ENCODE peak calls at places on chromosomes 5 and 9, in ten cellular contexts. K is neural progenitor cell, D is cardiac muscle cell, J is H9, F is SJSA1, P is gastrocnemius medialis, E is testis, N is hepatocyte, W is aorta, I is spleen. O is an unnamed sample.

GRCh38 chr5:102451082-102451481 is 47.7 kb downstream of the SLCO6A1 start:
- DNase-seq in F (no peak), N (no peak), I (no peak), E (no peak), P (no peak), J (no peak), W (no peak), K (no peak), D (no peak), O (no peak)

GRCh38 chr9:110069326-110070248 is 138.4 kb downstream of the C9orf152 start:
- DNase-seq in K (no peak), P (no peak), D (peak; percentile 82), N (no peak), F (no peak), I (no peak), J (no peak), W (peak; percentile 78), E (peak; percentile 22), O (peak; percentile 64)

GRCh38 chr5:135457424-135458071 is 5.4 kb upstream of the TIFAB start:
- DNase-seq in P (peak; percentile 37), D (peak; percentile 62), K (peak; percentile 81), J (peak; percentile 83), E (peak; percentile 74), I (peak; percentile 89), W (peak; percentile 87), N (peak; percentile 77), F (peak; percentile 73), O (peak; percentile 43)

GRCh38 chr5:159906957-159907356 is 9.3 kb upstream of the ADRA1B start:
- DNase-seq in W (no peak), F (no peak), J (no peak), I (no peak), K (no peak), N (peak; percentile 19), D (no peak), P (no peak), E (no peak), O (no peak)

GRCh38 chr5:179820483-179821297 is at the start of gene SQSTM1:
- DNase-seq in D (peak; percentile 87), J (peak; percentile 73), W (peak; percentile 95), N (peak; percentile 95), F (peak; percentile 83), I (peak; percentile 97), P (peak; percentile 78), K (peak; percentile 92), E (peak; percentile 83), O (peak; percentile 90)

GRCh38 chr5:907366-907765 is 14.7 kb downstream of the TRIP13 start:
- DNase-seq in N (no peak), P (no peak), J (no peak), I (peak; percentile 39), F (no peak), D (no peak), K (no peak), E (peak; percentile 9), W (no peak), O (no peak)

GRCh38 chr9:132823370-132824144 is 54.5 kb downstream of the AK8 start:
- DNase-seq in N (no peak), K (no peak), E (no peak), D (no peak), W (peak; percentile 56), J (no peak), I (no peak), F (no peak), P (no peak), O (no peak)

GRCh38 chr9:96218821-96219614 is 83.0 kb downstream of the HSD17B3 start:
- DNase-seq in I (no peak), D (peak; percentile 21), N (no peak), W (peak; percentile 78), J (peak; percentile 41), E (peak; percentile 51), P (no peak), F (no peak), K (no peak), O (no peak)

GRCh38 chr9:90933468-90933867 is 131.8 kb downstream of the SYK start:
- DNase-seq in D (no peak), W (no peak), P (no peak), N (no peak), J (no peak), F (no peak), E (no peak), K (no peak), I (no peak), O (no peak)

DNA sequence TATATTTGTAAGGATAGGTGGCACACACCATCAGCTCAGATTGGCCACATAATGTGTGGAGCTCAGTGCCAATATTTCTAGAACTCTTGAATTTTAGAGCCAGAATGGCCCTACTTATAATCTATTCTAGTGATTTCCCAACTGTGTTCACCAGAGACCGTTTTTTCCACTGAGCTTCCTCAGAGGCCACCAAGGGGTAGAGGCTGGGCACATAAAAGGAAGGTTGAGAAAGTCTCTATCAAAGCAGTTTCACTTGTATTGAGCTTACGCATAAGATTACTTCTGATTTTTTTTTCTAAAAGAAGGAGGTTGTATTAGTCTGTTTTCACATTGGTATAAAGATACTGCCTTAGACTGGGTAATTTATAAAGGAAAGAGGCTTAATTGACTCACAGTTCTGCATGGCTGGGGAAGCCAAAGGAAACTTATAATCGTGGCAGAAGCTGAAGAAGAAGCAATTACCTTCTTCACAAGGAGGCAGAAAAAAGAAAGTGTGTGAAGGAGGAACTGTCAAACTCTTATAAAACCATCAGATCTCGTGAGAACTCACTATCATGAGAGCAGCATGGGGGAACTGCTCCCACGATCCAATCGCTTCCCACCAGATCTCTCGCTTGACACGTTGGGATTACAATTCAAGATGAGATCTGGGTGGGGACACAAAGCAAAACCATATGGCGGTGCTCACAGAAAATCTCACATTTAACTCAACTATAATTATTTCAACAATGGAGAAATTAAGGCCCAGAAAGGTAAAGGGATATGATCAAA is 27.3 kb downstream of the DPYSL3 start:
- DNase-seq in P (no peak), E (no peak), N (no peak), I (no peak), K (no peak), J (no peak), F (no peak), D (peak; percentile 53), W (no peak), O (no peak)
- H3K4me1 ChIP-seq in P (no peaks in the 10 kb centered on the region), E (peaks cover 7% of the 10 kb centered on the region), N (no peaks in the 10 kb centered on the region), I (peaks cover 59% of the 10 kb centered on the region), K (peaks cover 45% of the 10 kb centered on the region), J (peaks cover 25% of the 10 kb centered on the region), F (peaks cover 44% of the 10 kb centered on the region), D (peaks cover 10% of the 10 kb centered on the region), W (peaks cover 14% of the 10 kb centered on the region), O (peaks cover 33% of the 10 kb centered on the region)

DNA sequence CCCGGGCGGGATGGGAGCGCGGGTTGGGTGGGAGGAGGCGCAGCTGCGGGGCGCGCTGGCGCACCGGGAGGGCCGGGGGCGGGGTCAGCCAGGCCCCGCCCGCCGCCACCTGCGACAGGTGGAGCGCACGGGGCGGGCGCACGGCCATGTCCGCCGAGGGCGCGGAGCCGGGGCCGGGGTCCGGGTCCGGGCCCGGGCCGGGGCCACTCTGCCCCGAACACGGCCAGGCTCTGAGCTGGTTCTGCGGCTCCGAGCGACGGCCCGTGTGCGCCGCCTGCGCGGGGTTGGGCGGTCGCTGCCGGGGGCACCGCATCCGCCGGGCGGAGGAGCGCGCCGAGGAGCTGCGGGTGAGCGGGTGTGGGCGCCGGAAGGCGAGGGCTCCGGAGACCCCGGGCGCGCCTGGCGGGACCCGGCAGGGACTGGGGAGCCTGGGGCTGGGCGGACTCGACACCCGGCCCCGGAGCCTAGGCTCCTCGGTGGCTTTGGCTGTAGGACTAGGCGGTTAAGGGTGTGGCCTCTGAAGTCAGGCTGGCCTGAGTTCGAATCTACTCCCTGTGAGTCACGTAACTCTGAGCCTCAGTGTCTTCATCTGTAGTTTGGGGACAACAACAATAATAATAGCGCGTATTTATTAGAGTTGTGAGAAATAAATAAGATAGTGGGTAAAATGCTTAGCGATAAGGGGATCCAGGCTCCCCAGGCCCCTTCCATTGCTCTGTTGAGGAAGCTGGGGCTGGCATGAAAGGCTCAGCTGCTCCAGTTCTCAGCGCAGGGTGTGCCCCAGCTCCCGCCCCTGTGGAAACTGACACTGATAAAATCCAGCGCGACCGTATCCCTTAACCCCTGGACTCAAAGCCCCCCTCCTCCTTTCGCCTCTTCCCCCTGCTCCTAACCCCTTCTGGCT is at the start of gene BSPRY:
- DNase-seq in I (peak; percentile 85), P (no peak), E (peak; percentile 58), W (no peak), D (no peak), N (peak; percentile 77), K (peak; percentile 66), J (peak; percentile 60), F (no peak), O (peak; percentile 23)
- H3K27ac ChIP-seq in I (no peak within 1 kb of the TSS), P (no peak within 1 kb of the TSS), E (no peak within 1 kb of the TSS), W (no peak within 1 kb of the TSS), D (no peak within 1 kb of the TSS), N (no peak within 1 kb of the TSS), K (no peak within 1 kb of the TSS), J (no peak within 1 kb of the TSS), F (no peak within 1 kb of the TSS), O (no peak within 1 kb of the TSS)

DNA sequence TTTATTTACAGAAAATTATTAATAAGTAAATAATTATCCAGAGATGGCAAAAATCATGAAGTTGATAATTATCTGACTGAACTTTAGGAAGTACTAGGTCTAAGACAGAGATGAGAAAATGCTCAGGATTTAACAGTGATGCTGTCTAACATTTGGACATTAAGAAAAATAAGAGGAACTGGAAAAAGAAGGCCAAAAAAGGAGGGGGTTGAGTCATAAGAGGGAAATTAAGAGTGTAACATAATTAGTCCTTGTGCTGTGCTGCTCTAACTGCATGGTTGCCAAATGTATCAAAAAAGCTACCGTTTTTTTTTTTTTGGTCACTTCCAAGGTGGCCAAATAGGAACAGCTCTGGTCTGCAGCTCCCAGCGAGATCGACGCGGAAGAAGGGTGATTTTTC is 35.4 kb upstream of the TUT7 start:
- DNase-seq in P (no peak), K (no peak), E (no peak), D (no peak), N (no peak), W (no peak), J (no peak), I (no peak), F (no peak), O (no peak)
- H3K9me3 ChIP-seq in P (no peaks in the 10 kb centered on the region), K (peaks cover 2% of the 10 kb centered on the region), E (no peaks in the 10 kb centered on the region), D (no peaks in the 10 kb centered on the region), N (no peaks in the 10 kb centered on the region), W (peaks cover 1% of the 10 kb centered on the region), J (no peaks in the 10 kb centered on the region), I (no peaks in the 10 kb centered on the region), F (no peaks in the 10 kb centered on the region), O (no peaks in the 10 kb centered on the region)

DNA sequence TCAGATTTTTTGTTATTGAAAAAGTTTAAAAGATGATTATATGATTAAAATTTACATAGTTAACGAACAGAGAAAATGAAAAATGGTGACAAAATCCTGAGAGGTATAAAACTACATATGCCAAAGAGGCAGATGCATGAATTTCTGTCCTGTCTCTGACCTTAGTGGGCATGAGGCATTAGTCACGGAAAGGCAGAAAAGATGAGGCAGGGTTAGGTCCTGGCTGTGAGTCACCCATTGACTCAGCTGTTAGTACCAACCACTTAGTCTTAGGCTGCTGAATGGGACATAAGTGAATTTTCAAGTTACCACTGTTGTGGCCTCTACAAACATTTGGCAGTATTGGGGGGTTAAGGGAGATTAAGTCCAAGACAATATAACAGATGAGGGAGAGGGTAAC is 33.1 kb downstream of the RASA1 start:
- DNase-seq in N (peak; percentile 50), D (peak; percentile 78), K (no peak), W (no peak), E (no peak), J (no peak), I (no peak), F (peak; percentile 81), P (no peak), O (no peak)
- H3K4me1 ChIP-seq in N (no peaks in the 10 kb centered on the region), D (no peaks in the 10 kb centered on the region), K (no peaks in the 10 kb centered on the region), W (no peaks in the 10 kb centered on the region), E (no peaks in the 10 kb centered on the region), J (no peaks in the 10 kb centered on the region), I (peaks cover 44% of the 10 kb centered on the region), F (peaks cover 42% of the 10 kb centered on the region), P (peaks cover 3% of the 10 kb centered on the region), O (peaks cover 14% of the 10 kb centered on the region)

GRCh38 chr5:110909415-110909814 is 162.1 kb upstream of the TSLP start:
- DNase-seq in K (no peak), D (peak; percentile 4), P (no peak), F (no peak), I (no peak), J (no peak), N (no peak), E (no peak), W (no peak), O (no peak)
- H3K27ac ChIP-seq in K (no peak overlapping the region), D (no peak overlapping the region), P (no peak overlapping the region), F (no peak overlapping the region), I (no peak overlapping the region), J (no peak overlapping the region), N (no peak overlapping the region), E (no peak overlapping the region), W (no peak overlapping the region), O (no peak overlapping the region)

O was measured in heart right ventricle.